ENCODE peak calls at places on chromosome 10, in four cellular contexts. A, H, Y and G are unnamed samples.

GRCh38 chr10:130805635-130806030 is 505.9 kb downstream of the TCERG1L start:
- DNase-seq in A (no peak), Y (no peak), H (no peak), G (no peak)

GRCh38 chr10:80131499-80131901 is 1.0 kb upstream of the PLAC9 start:
- DNase-seq in A (no peak), Y (no peak), H (no peak), G (no peak)

GRCh38 chr10:33005322-33006282 is 47.6 kb upstream of the ITGB1 start:
- DNase-seq in A (peak), Y (peak), H (peak), G (peak)

GRCh38 chr10:78953124-78954008 is 115.4 kb upstream of the ZMIZ1 start:
- DNase-seq in Y (no peak), A (peak), H (no peak), G (peak)

GRCh38 chr10:86535057-86535882 is 13.7 kb upstream of the WAPL start:
- DNase-seq in H (peak), A (peak), Y (peak), G (peak)

GRCh38 chr10:132554053-132554990 is 16.7 kb downstream of the INPP5A start:
- DNase-seq in Y (no peak), H (no peak), A (no peak), G (peak)

GRCh38 chr10:546451-546850 is 143.0 kb downstream of the DIP2C start:
- DNase-seq in A (no peak), Y (no peak), H (no peak), G (no peak)

GRCh38 chr10:125153693-125154490 is 6.5 kb downstream of the CTBP2 start:
- DNase-seq in Y (no peak), H (no peak), A (no peak), G (peak)

GRCh38 chr10:27643296-27643695 is 102.3 kb downstream of the MKX start:
- DNase-seq in H (no peak), A (no peak), Y (no peak), G (no peak)

GRCh38 chr10:7315906-7316305 is 94.9 kb downstream of the SFMBT2 start:
- DNase-seq in H (no peak), Y (no peak), A (no peak), G (no peak)

GRCh38 chr10:3945026-3945425 is 160.0 kb upstream of the KLF6 start:
- DNase-seq in A (no peak), Y (no peak), H (no peak), G (no peak)

GRCh38 chr10:759898-760477 is 70.5 kb upstream of the DIP2C start:
- DNase-seq in Y (no peak), A (no peak), H (no peak), G (no peak)

GRCh38 chr10:2508971-2509605 is 558.3 kb upstream of the PFKP start:
- DNase-seq in A (no peak), H (no peak), Y (no peak), G (no peak)

GRCh38 chr10:4066581-4067403 is 281.8 kb upstream of the KLF6 start:
- DNase-seq in A (peak), Y (no peak), H (no peak), G (no peak)

GRCh38 chr10:110163841-110164240 is 43.6 kb upstream of the MXI1 start:
- DNase-seq in H (no peak), Y (no peak), A (no peak), G (no peak)

GRCh38 chr10:11875499-11876281 is 52.5 kb downstream of the PROSER2 start:
- DNase-seq in H (no peak), A (no peak), Y (peak), G (peak)

GRCh38 chr10:7027237-7027912 is 383.5 kb downstream of the SFMBT2 start:
- DNase-seq in H (no peak), A (no peak), Y (no peak), G (no peak)

GRCh38 chr10:35225204-35225603 is 98.6 kb downstream of the CREM start:
- DNase-seq in H (no peak), Y (no peak), A (no peak), G (no peak)

GRCh38 chr10:14459670-14460069 is 128.9 kb upstream of the FRMD4A start:
- DNase-seq in A (no peak), H (no peak), Y (no peak), G (no peak)

GRCh38 chr10:116961305-116962251 is 43.4 kb downstream of the SHTN1 start:
- DNase-seq in Y (no peak), A (peak), H (no peak), G (no peak)

GRCh38 chr10:86480571-86480970 is 41.0 kb downstream of the WAPL start:
- DNase-seq in A (no peak), Y (no peak), H (no peak), G (no peak)

GRCh38 chr10:35428521-35428920 is 92.2 kb downstream of the CCNY start:
- DNase-seq in H (no peak), Y (no peak), A (no peak), G (no peak)

GRCh38 chr10:70035531-70035930 is 17.1 kb upstream of the MACROH2A2 start:
- DNase-seq in A (no peak), Y (peak), H (no peak), G (no peak)

GRCh38 chr10:77289027-77289501 is 348.5 kb downstream of the KCNMA1 start:
- DNase-seq in H (no peak), Y (no peak), A (no peak), G (no peak)

GRCh38 chr10:30027057-30028005 is 32.1 kb downstream of the JCAD start:
- DNase-seq in A (peak), Y (peak), H (peak), G (peak)

GRCh38 chr10:131933016-131933694 is 32.3 kb downstream of the PPP2R2D start:
- DNase-seq in A (no peak), H (no peak), Y (no peak), G (no peak)

GRCh38 chr10:128883126-128884060 is 583.6 kb upstream of the MGMT start:
- DNase-seq in H (no peak), Y (no peak), A (no peak), G (no peak)

GRCh38 chr10:124561206-124561605 is 99.6 kb downstream of the LHPP start:
- DNase-seq in A (no peak), H (no peak), Y (no peak), G (peak)

GRCh38 chr10:17576768-17577167 is 40.4 kb downstream of the HACD1 start:
- DNase-seq in A (no peak), H (no peak), Y (no peak), G (no peak)

GRCh38 chr10:133289761-133290160 is 13.1 kb upstream of the ADAM8 start:
- DNase-seq in Y (no peak), H (no peak), A (no peak), G (no peak)

GRCh38 chr10:29807407-29807806 is 172.6 kb upstream of the SVIL start:
- DNase-seq in A (no peak), H (no peak), Y (peak), G (peak)

GRCh38 chr10:45374451-45375052 is 536 bp downstream of the ALOX5 start:
- DNase-seq in A (no peak), Y (peak), H (no peak), G (peak)

GRCh38 chr10:8306685-8307364 is 252.3 kb downstream of the GATA3 start:
- DNase-seq in Y (no peak), A (no peak), H (no peak), G (no peak)

GRCh38 chr10:131200856-131201470 is 110.6 kb downstream of the TCERG1L start:
- DNase-seq in H (no peak), A (no peak), Y (no peak), G (no peak)

GRCh38 chr10:27258838-27259532 is 18.4 kb upstream of the ACBD5 start:
- DNase-seq in A (peak), Y (peak), H (peak), G (peak)